ENCODE peak calls at places on chromosomes 2 and 18, in eight cellular contexts. One of them, this sample, is unnamed.

GRCh38 chr18:58303363-58303762 is 259.3 kb downstream of the NEDD4L start:
- DNase-seq in Peyer's patch: no peak
- DNase-seq in stimulated activated CD8-positive, alpha-beta memory T cell treated with anti-CD3 and anti-CD28 coated beads, Interleukin-15, amount 100 ng/mL, for 24 hours: no peak
- DNase-seq in CD4-positive, CD25-positive, alpha-beta regulatory T cell: peak; percentile 62
- DNase-seq in stimulated activated CD4-positive, alpha-beta T cell treated with anti-CD3 and anti-CD28 coated beads, Interleukin-15, amount 100 ng/mL, for 1 hour: no peak
- DNase-seq in HFF-Myc: no peak
- DNase-seq in EH: no peak
- DNase-seq in HFFc6: no peak
- DNase-seq in this sample: no peak

GRCh38 chr18:39647627-39648502 is 2082.3 kb upstream of the CELF4 start:
- DNase-seq in stimulated activated CD4-positive, alpha-beta T cell treated with anti-CD3 and anti-CD28 coated beads, Interleukin-15, amount 100 ng/mL, for 1 hour: no peak
- DNase-seq in Peyer's patch: no peak
- DNase-seq in stimulated activated CD8-positive, alpha-beta memory T cell treated with anti-CD3 and anti-CD28 coated beads, Interleukin-15, amount 100 ng/mL, for 24 hours: no peak
- DNase-seq in CD4-positive, CD25-positive, alpha-beta regulatory T cell: no peak
- DNase-seq in EH: peak; percentile 86
- DNase-seq in HFFc6: peak; percentile 83
- DNase-seq in HFF-Myc: peak; percentile 35
- DNase-seq in this sample: no peak

GRCh38 chr2:191311627-191312026 is 66.4 kb downstream of the MYO1B start:
- DNase-seq in EH: peak; percentile 84
- DNase-seq in stimulated activated CD8-positive, alpha-beta memory T cell treated with anti-CD3 and anti-CD28 coated beads, Interleukin-15, amount 100 ng/mL, for 24 hours: no peak
- DNase-seq in HFFc6: peak; percentile 80
- DNase-seq in stimulated activated CD4-positive, alpha-beta T cell treated with anti-CD3 and anti-CD28 coated beads, Interleukin-15, amount 100 ng/mL, for 1 hour: no peak
- DNase-seq in HFF-Myc: peak; percentile 58
- DNase-seq in Peyer's patch: no peak
- DNase-seq in CD4-positive, CD25-positive, alpha-beta regulatory T cell: no peak
- DNase-seq in this sample: no peak

GRCh38 chr2:19274439-19274838 is 84.0 kb downstream of the OSR1 start:
- DNase-seq in stimulated activated CD4-positive, alpha-beta T cell treated with anti-CD3 and anti-CD28 coated beads, Interleukin-15, amount 100 ng/mL, for 1 hour: no peak
- DNase-seq in HFF-Myc: no peak
- DNase-seq in CD4-positive, CD25-positive, alpha-beta regulatory T cell: no peak
- DNase-seq in stimulated activated CD8-positive, alpha-beta memory T cell treated with anti-CD3 and anti-CD28 coated beads, Interleukin-15, amount 100 ng/mL, for 24 hours: no peak
- DNase-seq in Peyer's patch: no peak
- DNase-seq in HFFc6: no peak
- DNase-seq in EH: no peak
- DNase-seq in this sample: no peak

GRCh38 chr18:45384137-45384998 is 230.9 kb upstream of the SLC14A2 start:
- DNase-seq in EH: peak; percentile 50
- DNase-seq in stimulated activated CD8-positive, alpha-beta memory T cell treated with anti-CD3 and anti-CD28 coated beads, Interleukin-15, amount 100 ng/mL, for 24 hours: peak; percentile 1
- DNase-seq in HFF-Myc: peak; percentile 31
- DNase-seq in stimulated activated CD4-positive, alpha-beta T cell treated with anti-CD3 and anti-CD28 coated beads, Interleukin-15, amount 100 ng/mL, for 1 hour: no peak
- DNase-seq in CD4-positive, CD25-positive, alpha-beta regulatory T cell: peak; percentile 53
- DNase-seq in HFFc6: peak; percentile 3
- DNase-seq in Peyer's patch: peak; percentile 60
- DNase-seq in this sample: peak; percentile 86

GRCh38 chr2:25161055-25161781 is 7.2 kb downstream of the POMC start:
- DNase-seq in Peyer's patch: peak; percentile 60
- DNase-seq in HFF-Myc: no peak
- DNase-seq in CD4-positive, CD25-positive, alpha-beta regulatory T cell: peak; percentile 78
- DNase-seq in HFFc6: no peak
- DNase-seq in stimulated activated CD8-positive, alpha-beta memory T cell treated with anti-CD3 and anti-CD28 coated beads, Interleukin-15, amount 100 ng/mL, for 24 hours: peak; percentile 39
- DNase-seq in EH: no peak
- DNase-seq in stimulated activated CD4-positive, alpha-beta T cell treated with anti-CD3 and anti-CD28 coated beads, Interleukin-15, amount 100 ng/mL, for 1 hour: peak; percentile 31
- DNase-seq in this sample: no peak

GRCh38 chr2:29749041-29749440 is 172.3 kb downstream of the ALK start:
- DNase-seq in stimulated activated CD4-positive, alpha-beta T cell treated with anti-CD3 and anti-CD28 coated beads, Interleukin-15, amount 100 ng/mL, for 1 hour: no peak
- DNase-seq in EH: no peak
- DNase-seq in HFF-Myc: no peak
- DNase-seq in Peyer's patch: no peak
- DNase-seq in HFFc6: no peak
- DNase-seq in stimulated activated CD8-positive, alpha-beta memory T cell treated with anti-CD3 and anti-CD28 coated beads, Interleukin-15, amount 100 ng/mL, for 24 hours: no peak
- DNase-seq in CD4-positive, CD25-positive, alpha-beta regulatory T cell: no peak
- DNase-seq in this sample: no peak

GRCh38 chr2:176138526-176139169 is 9.1 kb downstream of the HOXD8 start:
- DNase-seq in HFF-Myc: no peak
- DNase-seq in stimulated activated CD8-positive, alpha-beta memory T cell treated with anti-CD3 and anti-CD28 coated beads, Interleukin-15, amount 100 ng/mL, for 24 hours: no peak
- DNase-seq in CD4-positive, CD25-positive, alpha-beta regulatory T cell: no peak
- DNase-seq in HFFc6: no peak
- DNase-seq in stimulated activated CD4-positive, alpha-beta T cell treated with anti-CD3 and anti-CD28 coated beads, Interleukin-15, amount 100 ng/mL, for 1 hour: no peak
- DNase-seq in EH: no peak
- DNase-seq in Peyer's patch: peak; percentile 27
- DNase-seq in this sample: peak; percentile 38

GRCh38 chr2:172753610-172754009 is 18.0 kb downstream of the RAPGEF4 start:
- DNase-seq in EH: no peak
- DNase-seq in HFF-Myc: no peak
- DNase-seq in HFFc6: no peak
- DNase-seq in CD4-positive, CD25-positive, alpha-beta regulatory T cell: peak; percentile 8
- DNase-seq in Peyer's patch: no peak
- DNase-seq in stimulated activated CD4-positive, alpha-beta T cell treated with anti-CD3 and anti-CD28 coated beads, Interleukin-15, amount 100 ng/mL, for 1 hour: no peak
- DNase-seq in stimulated activated CD8-positive, alpha-beta memory T cell treated with anti-CD3 and anti-CD28 coated beads, Interleukin-15, amount 100 ng/mL, for 24 hours: no peak
- DNase-seq in this sample: no peak

GRCh38 chr2:231228223-231228622 is 29.8 kb downstream of the ARMC9 start:
- DNase-seq in stimulated activated CD4-positive, alpha-beta T cell treated with anti-CD3 and anti-CD28 coated beads, Interleukin-15, amount 100 ng/mL, for 1 hour: no peak
- DNase-seq in HFFc6: no peak
- DNase-seq in stimulated activated CD8-positive, alpha-beta memory T cell treated with anti-CD3 and anti-CD28 coated beads, Interleukin-15, amount 100 ng/mL, for 24 hours: no peak
- DNase-seq in CD4-positive, CD25-positive, alpha-beta regulatory T cell: no peak
- DNase-seq in HFF-Myc: no peak
- DNase-seq in EH: no peak
- DNase-seq in Peyer's patch: no peak
- DNase-seq in this sample: no peak

GRCh38 chr2:175282300-175282699 is 100.8 kb upstream of the ATP5MC3 start:
- DNase-seq in stimulated activated CD8-positive, alpha-beta memory T cell treated with anti-CD3 and anti-CD28 coated beads, Interleukin-15, amount 100 ng/mL, for 24 hours: no peak
- DNase-seq in HFF-Myc: peak; percentile 9
- DNase-seq in stimulated activated CD4-positive, alpha-beta T cell treated with anti-CD3 and anti-CD28 coated beads, Interleukin-15, amount 100 ng/mL, for 1 hour: no peak
- DNase-seq in EH: peak; percentile 42
- DNase-seq in Peyer's patch: no peak
- DNase-seq in CD4-positive, CD25-positive, alpha-beta regulatory T cell: peak; percentile 24
- DNase-seq in HFFc6: peak; percentile 39
- DNase-seq in this sample: no peak

GRCh38 chr2:163347982-163348842 is 387.6 kb downstream of the FIGN start:
- DNase-seq in HFF-Myc: peak; percentile 16
- DNase-seq in HFFc6: peak; percentile 79
- DNase-seq in stimulated activated CD8-positive, alpha-beta memory T cell treated with anti-CD3 and anti-CD28 coated beads, Interleukin-15, amount 100 ng/mL, for 24 hours: no peak
- DNase-seq in Peyer's patch: peak; percentile 59
- DNase-seq in CD4-positive, CD25-positive, alpha-beta regulatory T cell: no peak
- DNase-seq in EH: peak; percentile 96
- DNase-seq in stimulated activated CD4-positive, alpha-beta T cell treated with anti-CD3 and anti-CD28 coated beads, Interleukin-15, amount 100 ng/mL, for 1 hour: no peak
- DNase-seq in this sample: peak; percentile 73

GRCh38 chr2:117500721-117501120 is 313.8 kb upstream of the DDX18 start:
- DNase-seq in CD4-positive, CD25-positive, alpha-beta regulatory T cell: no peak
- DNase-seq in stimulated activated CD4-positive, alpha-beta T cell treated with anti-CD3 and anti-CD28 coated beads, Interleukin-15, amount 100 ng/mL, for 1 hour: no peak
- DNase-seq in Peyer's patch: no peak
- DNase-seq in HFFc6: no peak
- DNase-seq in stimulated activated CD8-positive, alpha-beta memory T cell treated with anti-CD3 and anti-CD28 coated beads, Interleukin-15, amount 100 ng/mL, for 24 hours: no peak
- DNase-seq in HFF-Myc: no peak
- DNase-seq in EH: no peak
- DNase-seq in this sample: no peak

GRCh38 chr18:56651771-56652092 is 573 bp downstream of the WDR7 start:
- DNase-seq in stimulated activated CD4-positive, alpha-beta T cell treated with anti-CD3 and anti-CD28 coated beads, Interleukin-15, amount 100 ng/mL, for 1 hour: no peak
- DNase-seq in HFF-Myc: no peak
- DNase-seq in stimulated activated CD8-positive, alpha-beta memory T cell treated with anti-CD3 and anti-CD28 coated beads, Interleukin-15, amount 100 ng/mL, for 24 hours: no peak
- DNase-seq in HFFc6: no peak
- DNase-seq in EH: peak; percentile 18
- DNase-seq in Peyer's patch: no peak
- DNase-seq in CD4-positive, CD25-positive, alpha-beta regulatory T cell: peak; percentile 31
- DNase-seq in this sample: no peak